ENCODE peak calls at places on chromosomes 4 and X, in five cellular contexts. One of them, this sample, is unnamed.

GRCh38 chrX:21398424-21398823 is 24.2 kb downstream of the CNKSR2 start:
- DNase-seq in HT-29: no peak
- DNase-seq in progenitor cell of endocrine pancreas: no peak
- DNase-seq in AG08395: no peak
- DNase-seq in endothelial cell: no peak
- DNase-seq in this sample: no peak

GRCh38 chr4:40550900-40551546 is 78.6 kb downstream of the RBM47 start:
- DNase-seq in HT-29: peak; percentile 78
- DNase-seq in progenitor cell of endocrine pancreas: no peak
- DNase-seq in AG08395: peak; percentile 29
- DNase-seq in endothelial cell: no peak
- DNase-seq in this sample: no peak

GRCh38 chr4:141132689-141133145 is 552 bp downstream of the RNF150 start:
- DNase-seq in HT-29: no peak
- DNase-seq in progenitor cell of endocrine pancreas: peak; percentile 44
- DNase-seq in AG08395: peak; percentile 57
- DNase-seq in endothelial cell: peak; percentile 43
- DNase-seq in this sample: peak; percentile 45

GRCh38 chr4:112284662-112285411 is 867 bp downstream of the TIFA start:
- DNase-seq in HT-29: peak; percentile 48
- DNase-seq in progenitor cell of endocrine pancreas: no peak
- DNase-seq in AG08395: peak; percentile 38
- DNase-seq in endothelial cell: no peak
- DNase-seq in this sample: peak; percentile 4

GRCh38 chrX:129772796-129773431 is 6.8 kb upstream of the SASH3 start:
- DNase-seq in HT-29: peak; percentile 47
- DNase-seq in progenitor cell of endocrine pancreas: no peak
- DNase-seq in AG08395: no peak
- DNase-seq in endothelial cell: no peak
- DNase-seq in this sample: no peak

GRCh38 chrX:10329984-10330383 is 173.2 kb downstream of the CLCN4 start:
- DNase-seq in HT-29: no peak
- DNase-seq in progenitor cell of endocrine pancreas: no peak
- DNase-seq in AG08395: no peak
- DNase-seq in endothelial cell: no peak
- DNase-seq in this sample: no peak

GRCh38 chrX:139795196-139795595 is 87.2 kb upstream of the MCF2 start:
- DNase-seq in HT-29: no peak
- DNase-seq in progenitor cell of endocrine pancreas: no peak
- DNase-seq in AG08395: no peak
- DNase-seq in endothelial cell: no peak
- DNase-seq in this sample: no peak

GRCh38 chr4:176563591-176563990 is 229.1 kb downstream of the VEGFC start:
- DNase-seq in HT-29: peak; percentile 2
- DNase-seq in progenitor cell of endocrine pancreas: no peak
- DNase-seq in AG08395: no peak
- DNase-seq in endothelial cell: no peak
- DNase-seq in this sample: no peak

GRCh38 chr4:31518796-31519250 is 798.7 kb downstream of the PCDH7 start:
- DNase-seq in HT-29: peak; percentile 12
- DNase-seq in progenitor cell of endocrine pancreas: no peak
- DNase-seq in AG08395: peak; percentile 49
- DNase-seq in endothelial cell: no peak
- DNase-seq in this sample: no peak

GRCh38 chrX:8721536-8721935 is 10.4 kb downstream of the ANOS1 start:
- DNase-seq in HT-29: no peak
- DNase-seq in progenitor cell of endocrine pancreas: no peak
- DNase-seq in AG08395: no peak
- DNase-seq in endothelial cell: no peak
- DNase-seq in this sample: no peak

GRCh38 chr4:82801910-82802521 is 3.4 kb upstream of the SCD5 start:
- DNase-seq in HT-29: peak; percentile 62
- DNase-seq in progenitor cell of endocrine pancreas: no peak
- DNase-seq in AG08395: peak; percentile 46
- DNase-seq in endothelial cell: no peak
- DNase-seq in this sample: no peak

GRCh38 chr4:158315706-158316105 is 105.4 kb downstream of the TMEM144 start:
- DNase-seq in HT-29: no peak
- DNase-seq in progenitor cell of endocrine pancreas: no peak
- DNase-seq in AG08395: peak; percentile 55
- DNase-seq in endothelial cell: no peak
- DNase-seq in this sample: peak; percentile 58

GRCh38 chr4:21991050-21991449 is 42.5 kb upstream of the KCNIP4 start:
- DNase-seq in HT-29: no peak
- DNase-seq in progenitor cell of endocrine pancreas: no peak
- DNase-seq in AG08395: no peak
- DNase-seq in endothelial cell: no peak
- DNase-seq in this sample: peak; percentile 49

GRCh38 chr4:3475713-3476260 is 12.7 kb downstream of the DOK7 start:
- DNase-seq in HT-29: no peak
- DNase-seq in progenitor cell of endocrine pancreas: no peak
- DNase-seq in AG08395: no peak
- DNase-seq in endothelial cell: no peak
- DNase-seq in this sample: no peak

GRCh38 chrX:53093748-53094583 is at the start of gene KANTR:
- DNase-seq in HT-29: peak; percentile 95
- DNase-seq in progenitor cell of endocrine pancreas: peak; percentile 66
- DNase-seq in AG08395: peak; percentile 91
- DNase-seq in endothelial cell: peak; percentile 74
- DNase-seq in this sample: peak; percentile 88

GRCh38 chr4:7041851-7042696 is 1.1 kb upstream of the TADA2B start:
- DNase-seq in HT-29: peak; percentile 54
- DNase-seq in progenitor cell of endocrine pancreas: peak; percentile 50
- DNase-seq in AG08395: peak; percentile 64
- DNase-seq in endothelial cell: peak; percentile 63
- DNase-seq in this sample: peak; percentile 44

GRCh38 chr4:38163216-38164006 is 203.2 kb downstream of the PTTG2 start:
- DNase-seq in HT-29: peak; percentile 52
- DNase-seq in progenitor cell of endocrine pancreas: no peak
- DNase-seq in AG08395: peak; percentile 48
- DNase-seq in endothelial cell: no peak
- DNase-seq in this sample: no peak

GRCh38 chrX:352582-353314 is 34.0 kb downstream of the PPP2R3B start:
- DNase-seq in HT-29: no peak
- DNase-seq in progenitor cell of endocrine pancreas: no peak
- DNase-seq in AG08395: no peak
- DNase-seq in endothelial cell: no peak
- DNase-seq in this sample: no peak

GRCh38 chr4:55666535-55666934 is 30.4 kb upstream of the NMU start:
- DNase-seq in HT-29: no peak
- DNase-seq in progenitor cell of endocrine pancreas: no peak
- DNase-seq in AG08395: no peak
- DNase-seq in endothelial cell: no peak
- DNase-seq in this sample: no peak

GRCh38 chr4:1115528-1116293 is 2.3 kb upstream of the RNF212 start:
- DNase-seq in HT-29: no peak
- DNase-seq in progenitor cell of endocrine pancreas: no peak
- DNase-seq in AG08395: no peak
- DNase-seq in endothelial cell: no peak
- DNase-seq in this sample: no peak

GRCh38 chr4:3660086-3660927 is 105.9 kb upstream of the ADRA2C start:
- DNase-seq in HT-29: no peak
- DNase-seq in progenitor cell of endocrine pancreas: no peak
- DNase-seq in AG08395: no peak
- DNase-seq in endothelial cell: no peak
- DNase-seq in this sample: peak; percentile 22

GRCh38 chr4:44988011-44988410 is 261.7 kb upstream of the GNPDA2 start:
- DNase-seq in HT-29: no peak
- DNase-seq in progenitor cell of endocrine pancreas: no peak
- DNase-seq in AG08395: no peak
- DNase-seq in endothelial cell: no peak
- DNase-seq in this sample: no peak

GRCh38 chr4:39825090-39825489 is 127.2 kb downstream of the UBE2K start:
- DNase-seq in HT-29: no peak
- DNase-seq in progenitor cell of endocrine pancreas: no peak
- DNase-seq in AG08395: no peak
- DNase-seq in endothelial cell: no peak
- DNase-seq in this sample: no peak

GRCh38 chrX:22128961-22129360 is 96.8 kb downstream of the PHEX start:
- DNase-seq in HT-29: no peak
- DNase-seq in progenitor cell of endocrine pancreas: no peak
- DNase-seq in AG08395: no peak
- DNase-seq in endothelial cell: no peak
- DNase-seq in this sample: no peak

GRCh38 chr4:185039508-185040273 is 21.4 kb downstream of the HELT start:
- DNase-seq in HT-29: peak; percentile 45
- DNase-seq in progenitor cell of endocrine pancreas: no peak
- DNase-seq in AG08395: peak; percentile 82
- DNase-seq in endothelial cell: peak; percentile 57
- DNase-seq in this sample: peak; percentile 24

GRCh38 chr4:73458184-73459047 is 22.4 kb downstream of the AFP start:
- DNase-seq in HT-29: no peak
- DNase-seq in progenitor cell of endocrine pancreas: no peak
- DNase-seq in AG08395: no peak
- DNase-seq in endothelial cell: no peak
- DNase-seq in this sample: no peak

GRCh38 chr4:124803641-124804040 is 91.1 kb upstream of the ANKRD50 start:
- DNase-seq in HT-29: no peak
- DNase-seq in progenitor cell of endocrine pancreas: no peak
- DNase-seq in AG08395: no peak
- DNase-seq in endothelial cell: no peak
- DNase-seq in this sample: peak; percentile 4